ENCODE peak calls at places on chromosomes 3 and 15, in ten cellular contexts. J, N, P, B, D, H, M, L, E and V are unnamed samples. For H3K36me3, the result is how much of the 10 kb centered on the place peaks cover.

GRCh38 chr15:61195116-61196002 is 33.7 kb downstream of the RORA start:
- DNase-seq in M (peak), D (peak), N (no peak), P (peak), B (peak), L (no peak), E (no peak), J (no peak), H (no peak), V (peak)

GRCh38 chr3:130709671-130710070 is 37.0 kb downstream of the PIK3R4 start:
- DNase-seq in N (no peak), L (no peak), P (no peak), D (no peak), B (peak), H (no peak), J (no peak), E (no peak), M (no peak), V (no peak)

GRCh38 chr15:67564590-67565345 is 22.3 kb downstream of the MAP2K5 start:
- DNase-seq in P (peak), B (peak), E (no peak), J (no peak), D (no peak), L (no peak), H (no peak), N (no peak), M (peak), V (no peak)

GRCh38 chr3:141575879-141576743 is 89.3 kb downstream of the RASA2 start:
- DNase-seq in N (no peak), P (peak), E (no peak), J (no peak), H (no peak), L (no peak), D (peak), M (peak), B (peak), V (peak)

GRCh38 chr3:34008836-34009479 is 210.5 kb downstream of the PDCD6IP start:
- DNase-seq in D (peak), L (no peak), B (no peak), N (no peak), P (no peak), H (peak), J (no peak), E (no peak), M (no peak), V (peak)

GRCh38 chr3:149401926-149402310 is 24.5 kb upstream of the TM4SF1 start:
- DNase-seq in L (no peak), H (no peak), B (peak), P (peak), M (peak), J (no peak), D (no peak), N (no peak), E (no peak), V (no peak)

GRCh38 chr3:22284559-22284958 is 533.5 kb upstream of the ZNF385D start:
- DNase-seq in H (no peak), E (no peak), J (no peak), P (peak), D (peak), M (peak), L (no peak), N (no peak), B (peak), V (no peak)

GRCh38 chr3:195788711-195789581 is 22.8 kb downstream of the MUC4 start:
- DNase-seq in M (no peak), H (no peak), N (no peak), E (no peak), B (no peak), D (no peak), P (no peak), L (no peak), J (peak), V (no peak)

GRCh38 chr3:161254861-161255260 is 33.8 kb downstream of the NMD3 start:
- DNase-seq in J (no peak), E (no peak), M (no peak), D (no peak), P (no peak), N (no peak), H (no peak), L (no peak), B (no peak), V (no peak)

DNA sequence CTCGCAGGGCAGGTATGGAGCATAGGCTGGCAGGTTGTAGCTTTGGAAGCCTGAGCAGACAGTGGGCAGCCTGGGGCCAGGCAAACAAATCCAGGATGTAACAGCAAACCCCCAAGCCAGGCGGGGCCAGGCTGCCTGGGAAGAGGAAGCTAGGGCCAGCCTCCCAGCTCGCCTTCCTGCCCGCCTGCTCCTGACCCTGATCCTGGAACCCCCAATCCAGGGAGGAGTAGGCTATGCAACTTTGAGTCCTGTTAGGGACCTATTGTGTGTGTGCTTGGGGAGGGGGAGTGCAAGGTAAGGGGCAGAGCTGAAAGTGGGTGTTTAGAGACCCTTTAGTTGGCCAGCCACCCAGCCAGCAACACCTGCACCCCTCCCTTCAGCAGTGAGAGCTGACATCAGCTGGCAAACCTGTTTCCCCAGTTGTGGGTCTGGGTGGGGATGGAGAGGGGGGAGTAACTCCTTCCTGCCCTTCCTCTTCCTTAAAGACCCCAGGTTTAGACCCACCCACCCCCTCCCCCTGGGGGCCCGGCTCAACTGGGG is 2.5 kb downstream of the NBEAL2 start:
- DNase-seq in H (no peak), J (no peak), E (no peak), P (no peak), L (peak), M (no peak), N (peak), B (no peak), D (peak), V (peak)
- H3K4me3 ChIP-seq in H (no peak), J (no peak), E (peak), P (no peak), L (no peak), M (no peak), N (peak), B (no peak), D (peak), V (no peak)

DNA sequence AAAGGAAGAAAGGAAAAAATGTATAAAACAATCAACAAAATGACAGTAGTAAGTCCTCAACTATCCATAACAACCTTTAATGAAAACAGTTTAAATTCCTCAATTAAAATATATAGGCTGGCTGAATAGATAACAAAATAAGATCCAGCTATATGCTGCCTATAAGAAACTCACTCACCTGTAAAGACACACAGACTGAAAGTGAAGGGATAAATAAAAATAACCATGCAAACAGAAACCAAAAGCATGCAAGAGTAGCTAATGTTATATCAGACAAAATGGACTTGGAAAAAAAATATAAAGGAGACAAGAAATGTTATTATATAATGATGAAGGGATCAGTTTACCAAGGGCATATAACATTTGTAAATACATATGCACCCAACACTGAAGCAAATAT is 51.2 kb downstream of the AP4E1 start:
- DNase-seq in N (no peak), E (no peak), L (no peak), J (no peak), H (no peak), M (no peak), P (no peak), D (no peak), B (no peak), V (no peak)
- H3K36me3 ChIP-seq in N (half or more), E (under half), L (under half), J (under half), H (under half), M (under half), P (under half), D (half or more), B (under half), V (under half)

GRCh38 chr3:50572158-50572557 is 2.8 kb downstream of the HEMK1 start:
- DNase-seq in N (peak), J (peak), P (peak), H (peak), M (peak), L (peak), B (peak), E (no peak), D (peak), V (peak)

GRCh38 chr3:50572801-50573371 is 3.6 kb downstream of the HEMK1 start:
- DNase-seq in L (no peak), H (no peak), N (no peak), B (no peak), P (no peak), M (no peak), D (no peak), J (no peak), E (no peak), V (no peak)

GRCh38 chr3:50575372-50575771 is 6.0 kb downstream of the HEMK1 start:
- DNase-seq in J (no peak), L (no peak), H (no peak), B (no peak), N (no peak), D (no peak), E (no peak), P (peak), M (peak), V (no peak)

GRCh38 chr3:50574280-50574831 is 5.0 kb downstream of the HEMK1 start:
- DNase-seq in E (no peak), P (no peak), L (no peak), M (no peak), D (no peak), H (no peak), J (no peak), N (no peak), B (no peak), V (no peak)

GRCh38 chr3:50573566-50574279 is 4.4 kb downstream of the HEMK1 start:
- DNase-seq in P (no peak), M (no peak), L (no peak), B (no peak), J (no peak), E (no peak), D (no peak), N (peak), H (no peak), V (no peak)
- H3K4me3 ChIP-seq in P (no peak), M (no peak), L (no peak), B (no peak), J (no peak), E (no peak), D (no peak), N (no peak), H (no peak), V (no peak)

DNA sequence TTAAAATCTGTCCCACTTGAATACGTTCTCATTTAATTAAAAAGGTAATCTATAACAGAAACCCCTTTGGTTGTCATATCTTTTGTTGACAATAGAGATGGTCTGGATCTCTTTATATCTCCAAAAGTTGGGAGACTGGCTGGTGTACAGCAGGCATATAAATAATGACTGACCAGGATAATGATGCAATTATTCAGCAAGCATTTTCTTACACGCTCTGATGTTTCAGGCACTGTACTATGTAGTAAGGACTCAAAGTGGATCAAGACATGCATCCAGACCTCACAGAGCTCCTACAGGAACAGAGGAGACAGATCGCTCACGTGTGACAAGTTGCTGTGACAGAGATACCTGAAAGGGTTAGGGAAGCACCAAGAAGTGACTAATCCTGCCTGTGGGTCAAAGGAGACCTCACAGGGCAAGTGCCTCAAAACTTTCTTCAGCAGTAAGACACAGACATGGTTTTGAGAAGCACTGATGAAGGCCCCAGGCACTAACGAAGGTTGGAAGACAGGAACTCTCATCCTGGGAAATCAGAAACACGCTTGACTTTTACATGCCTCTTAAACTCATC is 25.7 kb downstream of the VPS39 start:
- DNase-seq in P (no peak), L (no peak), E (no peak), M (no peak), J (no peak), D (no peak), H (no peak), B (no peak), N (no peak), V (no peak)
- H3K36me3 ChIP-seq in P (under half), L (under half), E (half or more), M (under half), J (under half), D (under half), H (half or more), B (half or more), N (half or more), V (under half)

DNA sequence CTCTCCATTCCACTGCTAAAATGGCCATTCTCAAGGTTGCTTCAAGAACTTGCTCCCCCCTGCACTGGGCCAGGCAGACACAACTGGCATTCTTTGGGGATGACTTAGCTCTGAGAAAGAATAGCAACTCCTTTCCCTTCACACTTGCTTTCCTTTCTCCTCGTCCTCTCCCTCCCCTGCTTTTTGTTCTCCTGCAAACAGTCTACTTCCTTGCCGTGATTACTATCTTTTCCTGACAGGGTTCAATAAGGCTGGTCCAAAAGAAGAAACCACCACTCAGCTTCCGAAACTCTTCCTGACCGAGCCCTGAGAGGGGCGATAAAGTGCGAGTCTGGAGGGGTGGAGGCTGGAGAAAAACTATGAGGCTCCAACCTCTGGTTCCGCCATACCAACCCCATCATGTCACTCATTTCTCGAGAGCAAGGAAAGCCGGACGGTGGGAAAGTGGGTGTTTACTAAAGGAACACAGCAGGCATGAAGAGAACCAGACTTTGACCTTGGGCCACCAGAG is 5.0 kb downstream of the AMOTL2 start:
- DNase-seq in M (peak), D (no peak), N (no peak), L (no peak), B (peak), H (no peak), J (peak), P (peak), E (no peak), V (no peak)
- H3K4me3 ChIP-seq in M (no peak), D (no peak), N (peak), L (no peak), B (no peak), H (no peak), J (no peak), P (no peak), E (no peak), V (no peak)

GRCh38 chr15:65466901-65467300 is 44.2 kb upstream of the IGDCC4 start:
- DNase-seq in D (peak), P (peak), B (no peak), M (peak), J (no peak), L (no peak), E (no peak), N (no peak), H (no peak), V (no peak)

GRCh38 chr15:65468229-65468628 is 45.5 kb upstream of the IGDCC4 start:
- DNase-seq in J (no peak), P (no peak), H (no peak), M (no peak), N (no peak), L (no peak), B (no peak), D (peak), E (no peak), V (no peak)

DNA sequence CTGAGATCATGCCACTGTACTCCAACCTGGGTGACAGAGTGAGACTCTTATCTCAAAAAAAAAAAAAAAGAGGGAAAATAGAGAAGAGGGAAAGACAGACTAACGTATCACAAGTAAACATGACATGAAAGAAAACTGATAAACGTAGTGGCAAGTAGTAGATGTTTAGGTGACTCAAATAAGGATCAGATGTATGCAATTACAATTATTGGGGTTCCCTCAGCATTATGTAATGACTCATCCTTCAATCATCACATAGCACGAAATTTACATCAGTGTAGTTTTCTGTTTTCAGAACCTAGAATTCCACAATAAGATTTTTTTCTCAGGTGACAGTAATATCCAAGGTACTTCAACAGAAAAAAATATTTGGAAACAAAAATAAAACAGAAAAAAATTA is 46.6 kb downstream of the DPP8 start:
- DNase-seq in H (no peak), B (no peak), E (no peak), L (no peak), D (no peak), N (no peak), P (no peak), M (peak), J (no peak), V (no peak)
- H3K36me3 ChIP-seq in H (half or more), B (half or more), E (under half), L (under half), D (under half), N (half or more), P (under half), M (under half), J (under half), V (under half)

GRCh38 chr3:66997560-66998074 is 490 bp upstream of the KBTBD8 start:
- DNase-seq in D (no peak), N (peak), L (no peak), M (peak), B (no peak), E (no peak), P (peak), J (no peak), H (no peak), V (no peak)
- H3K4me3 ChIP-seq in D (peak), N (peak), L (no peak), M (peak), B (no peak), E (peak), P (peak), J (no peak), H (peak), V (no peak)